ENCODE peak calls at places on chromosome 6, in five cellular contexts. F is tibial artery, P is left ventricle myocardium inferior, B is K562, R is astrocyte. M is an unnamed sample.

GRCh38 chr6:42374027-42374669 is 77.6 kb downstream of the TRERF1 start:
- DNase-seq in F (no peak), P (no peak), B (no peak), R (no peak), M (no peak)

GRCh38 chr6:154766993-154767392 is 33.8 kb downstream of the SCAF8 start:
- DNase-seq in F (no peak), P (no peak), B (no peak), R (peak; percentile 18), M (no peak)

GRCh38 chr6:125746019-125746414 is 3.4 kb upstream of the HEY2 start:
- DNase-seq in F (no peak), P (no peak), B (no peak), R (no peak), M (no peak)

GRCh38 chr6:100620085-100620484 is 155.4 kb upstream of the SIM1 start:
- DNase-seq in F (no peak), P (no peak), B (no peak), R (peak; percentile 91), M (no peak)

GRCh38 chr6:121694389-121695185 is 259.1 kb downstream of the GJA1 start:
- DNase-seq in F (no peak), P (no peak), B (no peak), R (peak; percentile 76), M (no peak)

GRCh38 chr6:83908813-83909212 is 49.3 kb downstream of the CYB5R4 start:
- DNase-seq in F (no peak), P (no peak), B (no peak), R (peak; percentile 71), M (no peak)

GRCh38 chr6:20266851-20267608 is 54.8 kb upstream of the MBOAT1 start:
- DNase-seq in F (no peak), P (no peak), B (peak; percentile 55), R (no peak), M (no peak)

GRCh38 chr6:38027685-38028373 is 208.3 kb downstream of the ZFAND3 start:
- DNase-seq in F (no peak), P (no peak), B (no peak), R (no peak), M (no peak)

GRCh38 chr6:25302677-25303128 is 23.5 kb downstream of the CARMIL1 start:
- DNase-seq in F (no peak), P (no peak), B (no peak), R (peak; percentile 93), M (no peak)

GRCh38 chr6:119575721-119576120 is 226.2 kb upstream of the MAN1A1 start:
- DNase-seq in F (no peak), P (no peak), B (no peak), R (peak; percentile 74), M (no peak)

GRCh38 chr6:144729502-144729901 is 444.4 kb downstream of the UTRN start:
- DNase-seq in F (no peak), P (no peak), B (no peak), R (no peak), M (no peak)

GRCh38 chr6:83270971-83271714 is 78.0 kb downstream of the RWDD2A start:
- DNase-seq in F (no peak), P (no peak), B (no peak), R (peak; percentile 94), M (no peak)

GRCh38 chr6:111680013-111680712 is 74.5 kb upstream of the TRAF3IP2 start:
- DNase-seq in F (no peak), P (no peak), B (no peak), R (no peak), M (no peak)

GRCh38 chr6:111721677-111722219 is 116.1 kb upstream of the TRAF3IP2 start:
- DNase-seq in F (no peak), P (no peak), B (peak; percentile 68), R (no peak), M (no peak)

GRCh38 chr6:9254251-9254650 is 818.9 kb upstream of the SLC35B3 start:
- DNase-seq in F (no peak), P (no peak), B (no peak), R (no peak), M (no peak)

GRCh38 chr6:145028144-145028818 is 707.0 kb downstream of the EPM2A start:
- DNase-seq in F (no peak), P (no peak), B (no peak), R (no peak), M (no peak)

GRCh38 chr6:84801250-84801649 is 36.9 kb upstream of the TBX18 start:
- DNase-seq in F (no peak), P (no peak), B (no peak), R (no peak), M (no peak)

GRCh38 chr6:22926613-22927348 is 357.4 kb downstream of the HDGFL1 start:
- DNase-seq in F (no peak), P (no peak), B (no peak), R (no peak), M (no peak)

GRCh38 chr6:91337967-91338366 is 751.1 kb upstream of the MAP3K7 start:
- DNase-seq in F (no peak), P (no peak), B (peak; percentile 6), R (no peak), M (no peak)

GRCh38 chr6:106445508-106445878 is 85.0 kb downstream of the CRYBG1 start:
- DNase-seq in F (no peak), P (no peak), B (no peak), R (no peak), M (no peak)

GRCh38 chr6:106446983-106447382 is 86.5 kb downstream of the CRYBG1 start:
- DNase-seq in F (no peak), P (no peak), B (no peak), R (no peak), M (no peak)

GRCh38 chr6:106442351-106442750 is 81.8 kb downstream of the CRYBG1 start:
- DNase-seq in F (no peak), P (no peak), B (no peak), R (no peak), M (no peak)

GRCh38 chr6:106446287-106446885 is 85.9 kb downstream of the CRYBG1 start:
- DNase-seq in F (no peak), P (no peak), B (no peak), R (no peak), M (no peak)

DNA sequence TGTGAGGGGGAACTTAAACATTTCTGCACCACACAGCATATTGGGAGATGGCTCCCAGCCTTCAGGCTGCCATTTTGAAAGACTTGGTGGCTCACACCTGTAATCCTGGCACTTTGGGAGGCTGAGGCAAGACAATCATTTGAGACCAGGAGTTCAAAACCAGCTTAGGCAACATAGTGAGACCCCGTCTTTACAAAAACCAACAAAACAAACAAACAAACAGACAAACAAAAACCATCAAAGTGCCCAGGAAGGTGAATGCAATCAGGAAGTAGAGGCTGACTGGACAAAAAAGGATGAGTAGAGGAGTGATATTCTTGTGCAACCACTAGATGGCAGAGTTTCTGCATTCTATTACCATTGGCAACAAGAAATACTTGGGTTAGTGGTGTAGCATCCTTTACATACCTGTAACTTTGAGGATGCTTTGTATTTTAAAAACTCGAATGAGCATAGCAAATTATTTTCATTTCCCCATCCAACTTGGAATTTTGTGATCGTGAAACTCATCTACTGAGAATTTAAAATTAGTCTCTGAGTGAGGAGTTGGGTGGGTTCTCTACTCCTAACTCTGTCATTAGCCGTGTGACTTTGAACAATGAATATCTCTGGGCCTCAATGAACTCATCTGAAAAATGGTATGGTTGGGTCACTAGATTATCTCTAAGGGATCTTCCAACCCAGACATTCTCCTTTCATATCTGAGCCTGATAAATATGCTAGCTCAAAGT is 84.4 kb downstream of the CRYBG1 start:
- DNase-seq in F (no peak), P (no peak), B (peak; percentile 69), R (peak; percentile 48), M (no peak)
- TF ChIP-seq CTCF in F (peak; percentile 71), P (peak; percentile 83), B (peak; percentile 75), R (peak; percentile 80), M (peak; percentile 65)

DNA sequence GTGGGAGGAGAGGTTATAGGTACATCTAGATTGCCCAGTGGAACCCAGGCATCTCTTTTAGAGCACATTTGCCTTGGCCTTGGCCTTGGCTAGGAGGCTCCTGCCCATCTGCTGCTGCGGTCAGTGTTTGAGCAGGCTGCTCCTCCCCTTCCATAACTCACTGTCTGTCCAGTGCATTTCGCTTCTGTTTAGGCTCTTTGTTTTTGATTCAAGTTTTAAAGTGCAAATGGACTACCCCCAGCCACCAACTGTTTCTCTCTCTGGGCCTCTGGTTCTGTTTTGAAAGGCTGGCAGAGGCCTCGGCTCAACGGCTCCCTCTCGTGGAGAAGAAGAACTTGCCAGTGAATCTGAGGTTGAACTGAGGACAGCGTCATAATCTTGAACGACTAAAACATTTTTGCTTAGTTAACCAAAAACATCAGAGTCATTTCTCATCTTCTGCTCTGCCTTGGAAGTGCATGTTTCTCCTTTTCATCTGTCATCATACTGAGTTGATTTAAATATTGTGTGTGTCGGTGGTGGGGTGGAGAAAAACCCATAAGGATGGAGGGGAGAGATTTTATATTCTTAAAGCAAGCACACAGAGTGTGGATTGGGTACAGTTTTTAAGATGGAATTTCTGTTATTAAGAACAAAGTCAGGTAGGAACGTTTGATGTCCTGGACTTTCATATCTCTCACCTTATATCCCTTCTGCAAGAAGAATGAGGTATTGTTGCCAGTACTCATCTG is 171.4 kb downstream of the DTNBP1 start:
- DNase-seq in F (peak; percentile 75), P (peak; percentile 73), B (peak; percentile 69), R (peak; percentile 53), M (no peak)
- H3K4me1 ChIP-seq in F (peaks cover 29% of the 10 kb centered on the region), P (peaks cover 42% of the 10 kb centered on the region), B (peaks cover 2% of the 10 kb centered on the region), R (no peaks in the 10 kb centered on the region), M (peaks cover 4% of the 10 kb centered on the region)

GRCh38 chr6:168213121-168213524 is 106.5 kb downstream of the DACT2 start:
- DNase-seq in F (no peak), P (no peak), B (no peak), R (no peak), M (no peak)

GRCh38 chr6:168210239-168211107 is 109.1 kb downstream of the DACT2 start:
- DNase-seq in F (no peak), P (no peak), B (no peak), R (no peak), M (no peak)

GRCh38 chr6:168214586-168215104 is 104.9 kb downstream of the DACT2 start:
- DNase-seq in F (no peak), P (no peak), B (no peak), R (no peak), M (no peak)

GRCh38 chr6:168209420-168209819 is 110.2 kb downstream of the DACT2 start:
- DNase-seq in F (no peak), P (no peak), B (no peak), R (no peak), M (no peak)

DNA sequence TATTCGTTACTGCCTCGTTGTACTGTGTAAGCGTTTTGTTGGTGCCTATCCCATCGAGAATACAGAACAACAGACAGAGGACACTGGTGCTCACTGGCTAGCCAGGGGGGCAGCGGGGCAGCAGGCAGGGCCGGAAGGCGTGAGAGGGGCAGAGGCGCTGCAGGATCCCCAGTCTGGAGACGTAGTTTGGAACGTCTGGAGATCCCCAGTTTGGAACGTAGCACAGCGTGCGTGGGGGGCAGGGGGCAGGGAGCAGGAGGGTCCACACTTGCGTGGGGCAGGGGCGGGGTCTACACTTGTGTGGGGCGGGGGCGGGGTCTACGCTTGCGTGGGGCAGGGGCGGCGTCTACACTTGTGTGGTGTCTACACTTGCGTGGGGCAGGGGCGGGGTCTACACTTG is 107.3 kb downstream of the DACT2 start:
- DNase-seq in F (peak; percentile 4), P (no peak), B (no peak), R (no peak), M (no peak)
- H3K9me3 ChIP-seq in F (no peaks in the 10 kb centered on the region), P (no peaks in the 10 kb centered on the region), B (no peaks in the 10 kb centered on the region), R (no peaks in the 10 kb centered on the region), M (no peaks in the 10 kb centered on the region)

GRCh38 chr6:162733489-162733888 is 5.7 kb downstream of the PACRG start:
- DNase-seq in F (no peak), P (no peak), B (no peak), R (no peak), M (no peak)

DNA sequence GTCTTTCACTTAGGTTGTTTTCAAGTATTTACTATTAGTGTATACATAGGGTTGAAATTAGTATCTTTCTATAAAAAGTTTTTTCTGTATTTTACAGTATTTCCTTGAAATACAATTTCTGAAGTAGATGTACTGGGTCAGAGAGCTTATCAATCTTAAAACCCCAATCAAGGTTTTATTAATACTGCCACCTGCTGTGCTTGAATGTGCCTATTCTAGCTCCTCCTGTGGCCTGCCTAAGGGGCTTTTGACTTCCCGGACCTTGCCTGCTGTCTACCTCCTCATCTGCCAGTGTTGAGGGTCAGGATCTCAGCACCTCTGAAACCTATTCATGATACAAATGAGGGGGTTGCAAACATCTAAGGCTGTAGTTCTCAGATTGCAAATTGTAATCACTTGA is 9.2 kb downstream of the PACRG start:
- DNase-seq in F (no peak), P (no peak), B (no peak), R (no peak), M (no peak)
- TF ChIP-seq CTCF in F (peak; percentile 12), P (peak; percentile 61), B (no peak), R (no peak), M (no peak)

M was measured in esophagus squamous epithelium.